ENCODE peak calls at places on chromosomes 7 and 10, in four cellular contexts. One of them, this sample, is unnamed.

GRCh38 chr7:117323877-117324699 is 1.2 kb upstream of the WNT2 start:
- DNase-seq in H9: peak; percentile 49
- DNase-seq in IMR-90: peak; percentile 70
- DNase-seq in mesendoderm: peak; percentile 48
- DNase-seq in this sample: no peak

GRCh38 chr7:157088136-157088535 is 50.6 kb upstream of the UBE3C start:
- DNase-seq in H9: no peak
- DNase-seq in IMR-90: no peak
- DNase-seq in mesendoderm: no peak
- DNase-seq in this sample: no peak

GRCh38 chr10:119026301-119027110 is 3.0 kb upstream of the NANOS1 start:
- DNase-seq in H9: no peak
- DNase-seq in IMR-90: no peak
- DNase-seq in mesendoderm: no peak
- DNase-seq in this sample: peak; percentile 31

GRCh38 chr10:129522041-129522585 is 55.1 kb downstream of the MGMT start:
- DNase-seq in H9: peak; percentile 54
- DNase-seq in IMR-90: no peak
- DNase-seq in mesendoderm: peak; percentile 75
- DNase-seq in this sample: no peak

GRCh38 chr7:150340024-150340749 is 1.2 kb downstream of the RARRES2 start:
- DNase-seq in H9: no peak
- DNase-seq in IMR-90: peak; percentile 42
- DNase-seq in mesendoderm: peak; percentile 66
- DNase-seq in this sample: no peak

GRCh38 chr7:48028937-48029336 is at the start of gene SUN3:
- DNase-seq in H9: no peak
- DNase-seq in IMR-90: no peak
- DNase-seq in mesendoderm: no peak
- DNase-seq in this sample: no peak

GRCh38 chr7:139574618-139575337 is 51.3 kb downstream of the CLEC2L start:
- DNase-seq in H9: no peak
- DNase-seq in IMR-90: no peak
- DNase-seq in mesendoderm: no peak
- DNase-seq in this sample: no peak

GRCh38 chr10:995559-995926 is 7.3 kb downstream of the GTPBP4 start:
- DNase-seq in H9: no peak
- DNase-seq in IMR-90: no peak
- DNase-seq in mesendoderm: no peak
- DNase-seq in this sample: no peak

GRCh38 chr10:125692932-125693847 is 10.2 kb upstream of the TEX36 start:
- DNase-seq in H9: no peak
- DNase-seq in IMR-90: peak; percentile 7
- DNase-seq in mesendoderm: no peak
- DNase-seq in this sample: no peak

GRCh38 chr7:20395494-20395893 is 64.8 kb downstream of the ITGB8 start:
- DNase-seq in H9: no peak
- DNase-seq in IMR-90: no peak
- DNase-seq in mesendoderm: no peak
- DNase-seq in this sample: no peak

GRCh38 chr7:47435889-47436312 is 146.0 kb downstream of the TNS3 start:
- DNase-seq in H9: peak; percentile 63
- DNase-seq in IMR-90: peak; percentile 81
- DNase-seq in mesendoderm: peak; percentile 88
- DNase-seq in this sample: peak; percentile 23

GRCh38 chr10:97425964-97426775 is at the start of gene PGAM1:
- DNase-seq in H9: peak; percentile 97
- DNase-seq in IMR-90: peak; percentile 95
- DNase-seq in mesendoderm: peak; percentile 97
- DNase-seq in this sample: peak; percentile 96

DNA sequence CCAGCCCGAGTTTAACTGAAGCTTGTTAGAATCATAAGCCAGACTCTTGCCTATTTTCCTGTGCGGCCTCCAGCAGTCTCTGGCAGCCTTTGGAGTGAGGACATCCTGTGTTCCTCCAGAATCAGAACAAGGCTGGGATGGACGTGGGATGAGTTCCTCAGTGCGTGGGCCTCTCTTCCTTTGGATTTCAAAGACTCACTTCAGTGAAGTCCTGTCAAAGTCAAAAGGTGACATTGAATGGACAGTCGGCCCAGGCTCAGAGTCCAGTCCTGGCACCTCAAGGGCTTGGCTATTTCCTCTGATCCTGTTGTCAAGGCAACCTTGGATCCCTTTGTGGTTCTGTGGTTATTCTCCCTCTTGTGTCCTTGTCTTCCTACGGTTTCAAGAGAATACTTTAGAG is 21.4 kb upstream of the SMC3 start:
- DNase-seq in H9: no peak
- DNase-seq in IMR-90: no peak
- DNase-seq in mesendoderm: no peak
- DNase-seq in this sample: no peak
- H3K56ac ChIP-seq in H9: no peak overlapping the region
- H3K56ac ChIP-seq in IMR-90: no peak overlapping the region
- H3K56ac ChIP-seq in mesendoderm: no peak overlapping the region
- H3K56ac ChIP-seq in this sample: no peak overlapping the region

GRCh38 chr10:9814285-9814866 is 1203.3 kb upstream of the CELF2 start:
- DNase-seq in H9: no peak
- DNase-seq in IMR-90: peak; percentile 52
- DNase-seq in mesendoderm: peak; percentile 20
- DNase-seq in this sample: no peak
- H3K56ac ChIP-seq in H9: no peak overlapping the region
- H3K56ac ChIP-seq in IMR-90: no peak overlapping the region
- H3K56ac ChIP-seq in mesendoderm: no peak overlapping the region
- H3K56ac ChIP-seq in this sample: no peak overlapping the region

DNA sequence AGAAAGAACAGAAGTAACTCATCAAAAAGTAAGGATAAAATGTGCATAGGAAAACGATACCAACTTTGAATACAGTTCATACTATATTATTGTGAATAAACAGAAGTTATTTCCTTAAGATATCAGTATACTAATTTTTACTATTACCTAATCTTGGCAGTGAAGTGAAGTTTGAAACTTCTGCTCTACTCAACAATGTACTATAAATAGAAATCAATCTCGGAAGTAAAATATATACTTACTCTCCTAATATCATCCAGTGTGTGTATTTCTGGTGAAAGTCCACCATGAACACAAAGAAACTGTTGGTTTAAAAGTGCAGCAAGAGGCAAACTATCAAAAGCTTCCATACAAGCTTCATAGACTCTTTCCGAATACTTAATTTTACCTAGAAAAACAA is 24.6 kb downstream of the PPP3CB start:
- DNase-seq in H9: no peak
- DNase-seq in IMR-90: no peak
- DNase-seq in mesendoderm: no peak
- DNase-seq in this sample: no peak
- H3K56ac ChIP-seq in H9: no peak overlapping the region
- H3K56ac ChIP-seq in IMR-90: no peak overlapping the region
- H3K56ac ChIP-seq in mesendoderm: no peak overlapping the region
- H3K56ac ChIP-seq in this sample: no peak overlapping the region

GRCh38 chr10:5692476-5693358 is 8.1 kb downstream of the TASOR2 start:
- DNase-seq in H9: peak; percentile 62
- DNase-seq in IMR-90: peak; percentile 19
- DNase-seq in mesendoderm: peak; percentile 83
- DNase-seq in this sample: peak; percentile 23
- H3K56ac ChIP-seq in H9: no peak overlapping the region
- H3K56ac ChIP-seq in IMR-90: no peak overlapping the region
- H3K56ac ChIP-seq in mesendoderm: peak overlapping the region; percentile 93
- H3K56ac ChIP-seq in this sample: peak overlapping the region; percentile 33

GRCh38 chr7:76368190-76368589 is 9.4 kb upstream of the YWHAG start:
- DNase-seq in H9: no peak
- DNase-seq in IMR-90: no peak
- DNase-seq in mesendoderm: no peak
- DNase-seq in this sample: no peak
- H3K56ac ChIP-seq in H9: no peak overlapping the region
- H3K56ac ChIP-seq in IMR-90: no peak overlapping the region
- H3K56ac ChIP-seq in mesendoderm: no peak overlapping the region
- H3K56ac ChIP-seq in this sample: no peak overlapping the region

GRCh38 chr7:13920053-13920697 is 69.3 kb downstream of the ETV1 start:
- DNase-seq in H9: no peak
- DNase-seq in IMR-90: peak; percentile 100
- DNase-seq in mesendoderm: peak; percentile 40
- DNase-seq in this sample: peak; percentile 10
- H3K56ac ChIP-seq in H9: no peak overlapping the region
- H3K56ac ChIP-seq in IMR-90: peak overlapping the region; percentile 60
- H3K56ac ChIP-seq in mesendoderm: no peak overlapping the region
- H3K56ac ChIP-seq in this sample: no peak overlapping the region

GRCh38 chr7:854118-854775 is 22.0 kb downstream of the SUN1 start:
- DNase-seq in H9: no peak
- DNase-seq in IMR-90: no peak
- DNase-seq in mesendoderm: no peak
- DNase-seq in this sample: no peak

GRCh38 chr7:855686-856369 is 20.5 kb upstream of the GET4 start:
- DNase-seq in H9: no peak
- DNase-seq in IMR-90: no peak
- DNase-seq in mesendoderm: no peak
- DNase-seq in this sample: no peak

GRCh38 chr7:859368-860030 is 16.9 kb upstream of the GET4 start:
- DNase-seq in H9: no peak
- DNase-seq in IMR-90: no peak
- DNase-seq in mesendoderm: no peak
- DNase-seq in this sample: no peak

GRCh38 chr7:857661-858060 is 18.7 kb upstream of the GET4 start:
- DNase-seq in H9: no peak
- DNase-seq in IMR-90: peak; percentile 36
- DNase-seq in mesendoderm: no peak
- DNase-seq in this sample: no peak

DNA sequence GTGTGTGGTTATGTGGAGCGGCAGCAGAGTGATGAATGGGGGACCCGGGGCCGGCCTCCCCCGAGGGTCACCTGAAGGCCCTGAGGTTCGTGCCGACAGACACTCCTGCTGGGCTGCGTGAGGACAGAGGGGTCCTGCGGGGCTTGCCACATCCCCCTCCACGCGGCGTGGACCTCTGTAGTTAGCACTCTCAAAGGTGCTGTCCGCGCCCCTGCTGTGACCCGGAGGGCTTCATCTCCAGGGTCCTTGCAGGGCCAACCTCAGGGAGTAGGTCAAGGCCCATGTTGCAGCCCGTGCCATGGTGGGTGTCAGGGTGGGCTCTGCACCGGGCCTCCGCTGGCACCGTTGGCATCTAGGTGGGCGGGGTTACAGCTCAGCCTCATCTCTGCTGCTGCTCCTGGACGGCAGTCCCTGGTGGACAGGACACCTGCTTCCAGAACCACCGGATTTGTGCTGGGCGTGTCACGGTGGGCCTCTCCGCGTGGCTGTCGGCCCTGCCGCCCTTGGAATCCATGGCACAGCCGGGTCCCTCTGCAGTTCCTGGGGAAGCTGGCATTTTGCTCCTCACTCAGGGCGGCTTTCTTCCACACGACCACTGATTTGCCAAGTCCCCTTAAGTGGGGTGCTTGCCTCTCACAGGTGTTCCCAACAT is 19.8 kb upstream of the GET4 start:
- DNase-seq in H9: no peak
- DNase-seq in IMR-90: no peak
- DNase-seq in mesendoderm: no peak
- DNase-seq in this sample: no peak
- H3K56ac ChIP-seq in H9: no peak overlapping the region
- H3K56ac ChIP-seq in IMR-90: no peak overlapping the region
- H3K56ac ChIP-seq in mesendoderm: no peak overlapping the region
- H3K56ac ChIP-seq in this sample: no peak overlapping the region

GRCh38 chr7:821688-822087 is 10.6 kb upstream of the SUN1 start:
- DNase-seq in H9: no peak
- DNase-seq in IMR-90: no peak
- DNase-seq in mesendoderm: no peak
- DNase-seq in this sample: no peak
- H3K56ac ChIP-seq in H9: no peak overlapping the region
- H3K56ac ChIP-seq in IMR-90: no peak overlapping the region
- H3K56ac ChIP-seq in mesendoderm: no peak overlapping the region
- H3K56ac ChIP-seq in this sample: no peak overlapping the region

DNA sequence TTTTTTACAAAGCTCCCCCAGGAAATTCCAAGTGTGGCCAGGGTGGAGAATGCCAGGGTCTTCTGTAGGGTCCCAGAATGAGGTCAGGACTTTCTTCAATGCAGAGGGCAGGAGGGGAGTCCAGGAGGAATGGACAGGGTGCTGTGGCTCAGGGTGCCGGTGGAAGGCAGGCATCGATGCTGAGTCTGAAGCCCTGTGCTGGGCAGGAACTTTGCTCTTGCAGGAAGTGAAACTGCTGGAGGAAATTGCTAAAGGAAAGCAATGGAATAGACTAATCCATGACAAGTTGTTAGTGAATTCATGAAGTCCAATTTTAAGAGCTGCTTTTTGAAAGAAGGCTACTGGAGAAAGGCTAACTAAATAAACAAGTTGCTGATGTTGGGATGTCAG is 14.8 kb downstream of the PTPRE start:
- DNase-seq in H9: no peak
- DNase-seq in IMR-90: no peak
- DNase-seq in mesendoderm: no peak
- DNase-seq in this sample: no peak
- H3K56ac ChIP-seq in H9: no peak overlapping the region
- H3K56ac ChIP-seq in IMR-90: no peak overlapping the region
- H3K56ac ChIP-seq in mesendoderm: no peak overlapping the region
- H3K56ac ChIP-seq in this sample: no peak overlapping the region